ENCODE peak calls at places on chromosomes 2 and 18, in four cellular contexts. E is caudate nucleus; Z is activated T-helper 9 cell treated with anti-CD3 and anti-CD28 coated beads, Interleukin-2, amount 50 U/mL, for 16 hours; S is pons. N is an unnamed sample.

GRCh38 chr2:138421315-138421970 is 80.1 kb upstream of the SPOPL start:
- DNase-seq in E (no peak), S (no peak), Z (no peak), N (no peak)

GRCh38 chr2:46537624-46538023 is 58.3 kb downstream of the TMEM247 start:
- DNase-seq in S (no peak), Z (no peak), E (no peak), N (no peak)

GRCh38 chr2:46394649-46395510 is 84.5 kb upstream of the TMEM247 start:
- DNase-seq in E (no peak), Z (no peak), S (no peak), N (no peak)

GRCh38 chr2:175807031-175807873 is 194.8 kb downstream of the LNPK start:
- DNase-seq in E (no peak), S (no peak), Z (no peak), N (no peak)

GRCh38 chr2:187003038-187003543 is 154.1 kb upstream of the ZSWIM2 start:
- DNase-seq in S (no peak), E (no peak), Z (no peak), N (no peak)

GRCh38 chr2:228545749-228546148 is 364.3 kb upstream of the SPHKAP start:
- DNase-seq in E (no peak), Z (no peak), S (no peak), N (no peak)

GRCh38 chr2:232839680-232840079 is 30.4 kb upstream of the SNORC start:
- DNase-seq in S (peak; percentile 89), E (no peak), Z (no peak), N (no peak)

GRCh38 chr2:105325389-105325963 is 4.1 kb downstream of the TGFBRAP1 start:
- DNase-seq in E (no peak), S (no peak), Z (no peak), N (no peak)

GRCh38 chr2:109322111-109322510 is 193.1 kb downstream of the SH3RF3 start:
- DNase-seq in Z (no peak), E (no peak), S (no peak), N (no peak)

GRCh38 chr2:76870011-76870410 is 652.2 kb downstream of the LRRTM4 start:
- DNase-seq in E (no peak), S (no peak), Z (no peak), N (no peak)

GRCh38 chr2:238043851-238044250 is 16.9 kb upstream of the SCLY start:
- DNase-seq in E (no peak), S (no peak), Z (no peak), N (no peak)

GRCh38 chr2:86143307-86143706 is 37.3 kb downstream of the PTCD3 start:
- DNase-seq in E (no peak), Z (no peak), S (no peak), N (no peak)

GRCh38 chr2:107545066-107545465 is 281.6 kb upstream of the RGPD4 start:
- DNase-seq in S (no peak), E (no peak), Z (no peak), N (no peak)

GRCh38 chr2:195824478-195824877 is 167.5 kb downstream of the SLC39A10 start:
- DNase-seq in Z (no peak), E (no peak), S (no peak), N (no peak)

GRCh38 chr2:96105152-96105915 is 11.0 kb downstream of the ADRA2B start:
- DNase-seq in S (no peak), Z (no peak), E (no peak), N (no peak)

GRCh38 chr18:12304351-12305210 is 3.5 kb upstream of the TUBB6 start:
- DNase-seq in Z (no peak), E (no peak), S (no peak), N (no peak)

GRCh38 chr18:28177828-28178635 is 1.1 kb upstream of the CDH2 start:
- DNase-seq in E (no peak), Z (no peak), S (peak; percentile 52), N (no peak)

GRCh38 chr2:37892436-37893114 is 32.5 kb upstream of the RMDN2 start:
- DNase-seq in S (peak; percentile 37), Z (no peak), E (no peak), N (no peak)

GRCh38 chr2:226190479-226191252 is 609.0 kb downstream of the IRS1 start:
- DNase-seq in E (no peak), Z (no peak), S (no peak), N (no peak)

GRCh38 chr2:145860083-145860482 is 1340.2 kb upstream of the ZEB2 start:
- DNase-seq in S (no peak), E (no peak), Z (no peak), N (no peak)

GRCh38 chr2:127844973-127845372 is 13.0 kb downstream of the POLR2D start:
- DNase-seq in Z (no peak), S (no peak), E (no peak), N (no peak)

GRCh38 chr2:101150306-101151140 is 659 bp downstream of the TBC1D8 start:
- DNase-seq in E (no peak), S (no peak), Z (no peak), N (no peak)

GRCh38 chr2:8575810-8576423 is 105.9 kb upstream of the ID2 start:
- DNase-seq in E (no peak), Z (no peak), S (no peak), N (no peak)

GRCh38 chr2:30373881-30374302 is 73.2 kb upstream of the LCLAT1 start:
- DNase-seq in Z (no peak), E (no peak), S (no peak), N (no peak)

GRCh38 chr2:3588084-3588483 is 6.8 kb upstream of the COLEC11 start:
- DNase-seq in S (no peak), Z (no peak), E (no peak), N (no peak)

GRCh38 chr2:46045888-46046287 is 251.3 kb upstream of the EPAS1 start:
- DNase-seq in E (no peak), Z (no peak), S (no peak), N (no peak)

GRCh38 chr2:236932711-236933300 is 152.9 kb upstream of the COPS8 start:
- DNase-seq in Z (no peak), S (no peak), E (no peak), N (no peak)

GRCh38 chr2:19235308-19235707 is 123.1 kb downstream of the OSR1 start:
- DNase-seq in Z (no peak), E (no peak), S (no peak), N (no peak)

GRCh38 chr18:23259701-23260661 is 124.7 kb downstream of the CABLES1 start:
- DNase-seq in S (peak; percentile 53), E (no peak), Z (no peak), N (no peak)

GRCh38 chr2:88099798-88100488 is 27.9 kb downstream of the FABP1 start:
- DNase-seq in Z (no peak), E (no peak), S (no peak), N (no peak)

GRCh38 chr2:219998099-219998498 is 370.7 kb downstream of the SLC4A3 start:
- DNase-seq in S (no peak), E (no peak), Z (no peak), N (no peak)

GRCh38 chr2:43041661-43042360 is 184.6 kb downstream of the ZFP36L2 start:
- DNase-seq in Z (no peak), S (no peak), E (no peak), N (no peak)

GRCh38 chr2:173599821-173600354 is 245.2 kb downstream of the CDCA7 start:
- DNase-seq in S (no peak), Z (no peak), E (no peak), N (no peak)

GRCh38 chr2:198587726-198588125 is 783.3 kb downstream of the PLCL1 start:
- DNase-seq in S (no peak), Z (no peak), E (no peak), N (no peak)

GRCh38 chr18:70322928-70323327 is 34.1 kb downstream of the SOCS6 start:
- DNase-seq in S (peak; percentile 49), E (no peak), Z (no peak), N (no peak)

N was measured in stimulated activated effector memory CD8-positive, alpha-beta T cell treated with anti-CD3 and anti-CD28 coated beads, Interleukin-12 subunit alpha, Interleukin-12 subunit beta, amount 100 ng/mL, for 72 hours.